ENCODE peak calls at places on chromosomes 5 and 9, in eight cellular contexts. Y is transverse colon, S is GM12878, D is heart left ventricle, N is GM23338, L is Panc1, F is neuronal stem cell, Q is IMR-90. C is an unnamed sample.

GRCh38 chr5:109484597-109484996 is 74.8 kb upstream of the PJA2 start:
- DNase-seq in Q (no peak), N (no peak), D (no peak), S (no peak), L (no peak), F (no peak), Y (no peak), C (no peak)

GRCh38 chr9:87594218-87594617 is 96.6 kb downstream of the DAPK1 start:
- DNase-seq in F (no peak), D (no peak), L (no peak), N (no peak), S (no peak), Y (no peak), Q (peak; percentile 80), C (no peak)

GRCh38 chr9:122261469-122261881 is 3.2 kb downstream of the RBM18 start:
- DNase-seq in Y (peak; percentile 64), S (no peak), L (no peak), N (no peak), D (peak; percentile 88), F (no peak), Q (peak; percentile 67), C (no peak)

GRCh38 chr5:154190652-154191304 is at the start of gene GALNT10:
- DNase-seq in S (no peak), Y (peak; percentile 70), L (no peak), Q (peak; percentile 66), D (peak; percentile 77), N (peak; percentile 73), F (peak; percentile 54), C (peak; percentile 59)

GRCh38 chr5:55421074-55421529 is 113.3 kb downstream of the MTREX start:
- DNase-seq in D (no peak), N (no peak), F (no peak), S (peak; percentile 15), L (no peak), Y (no peak), Q (peak; percentile 63), C (no peak)

GRCh38 chr5:77210091-77211012 is at the start of gene PDE8B:
- DNase-seq in F (no peak), Q (no peak), Y (no peak), L (no peak), N (peak; percentile 51), S (no peak), D (no peak), C (peak; percentile 45)

GRCh38 chr9:27645166-27645840 is 72.0 kb upstream of the C9orf72 start:
- DNase-seq in N (no peak), F (no peak), Y (no peak), D (no peak), S (no peak), L (no peak), Q (no peak), C (no peak)

GRCh38 chr5:39470021-39470420 is 45.2 kb upstream of the DAB2 start:
- DNase-seq in Q (no peak), F (no peak), Y (no peak), S (no peak), L (no peak), D (no peak), N (no peak), C (no peak)

GRCh38 chr5:20023686-20024085 is 35.7 kb upstream of the CDH18 start:
- DNase-seq in L (no peak), S (no peak), D (no peak), N (no peak), Y (no peak), Q (no peak), F (no peak), C (no peak)

GRCh38 chr9:133369419-133369818 is 6.4 kb downstream of the SURF4 start:
- DNase-seq in D (no peak), Y (no peak), S (no peak), N (no peak), Q (no peak), F (no peak), L (no peak), C (no peak)

GRCh38 chr5:109168151-109168550 is 241.6 kb downstream of the PJA2 start:
- DNase-seq in L (no peak), F (no peak), Y (no peak), S (no peak), Q (no peak), N (no peak), D (no peak), C (no peak)

GRCh38 chr5:134267366-134268018 is 41.6 kb upstream of the PPP2CA start:
- DNase-seq in L (no peak), Y (no peak), S (no peak), Q (peak; percentile 60), F (no peak), D (no peak), N (no peak), C (no peak)

GRCh38 chr5:2656186-2656585 is 95.3 kb downstream of the IRX2 start:
- DNase-seq in F (no peak), Y (no peak), D (peak; percentile 50), S (no peak), N (no peak), L (no peak), Q (peak; percentile 2), C (no peak)

GRCh38 chr5:141637693-141638419 is 1.1 kb downstream of the RELL2 start:
- DNase-seq in Y (peak; percentile 66), Q (peak; percentile 37), L (no peak), N (peak; percentile 97), D (peak; percentile 73), S (no peak), F (peak; percentile 72), C (peak; percentile 53)

GRCh38 chr9:12838546-12838945 is 63.7 kb downstream of the LURAP1L start:
- DNase-seq in D (no peak), F (no peak), Q (peak; percentile 46), S (no peak), Y (no peak), L (no peak), N (no peak), C (no peak)

GRCh38 chr9:89137548-89138462 is 40.8 kb downstream of the SHC3 start:
- DNase-seq in L (no peak), S (no peak), Y (peak; percentile 36), Q (peak; percentile 95), D (peak; percentile 61), F (no peak), N (no peak), C (peak; percentile 27)

GRCh38 chr5:17431272-17432050 is 66.6 kb upstream of the TAF11L2 start:
- DNase-seq in D (no peak), F (no peak), N (no peak), Q (no peak), Y (no peak), L (no peak), S (no peak), C (no peak)

GRCh38 chr9:88072831-88073365 is 65.4 kb downstream of the SPATA31C2 start:
- DNase-seq in Y (no peak), L (no peak), S (no peak), Q (no peak), F (no peak), N (no peak), D (no peak), C (no peak)

GRCh38 chr9:27600254-27600653 is 27.0 kb upstream of the C9orf72 start:
- DNase-seq in D (no peak), L (no peak), Q (no peak), Y (no peak), S (no peak), N (no peak), F (no peak), C (no peak)

GRCh38 chr5:42157215-42157614 is 232.1 kb downstream of the FBXO4 start:
- DNase-seq in D (no peak), F (no peak), L (no peak), Y (no peak), S (no peak), N (no peak), Q (no peak), C (no peak)

GRCh38 chr5:142095035-142095434 is 13.5 kb upstream of the NDFIP1 start:
- DNase-seq in L (no peak), S (no peak), D (peak; percentile 31), N (no peak), F (no peak), Y (no peak), Q (no peak), C (no peak)

GRCh38 chr5:10725636-10726035 is 35.4 kb downstream of the DAP start:
- DNase-seq in L (no peak), N (no peak), F (no peak), S (no peak), D (no peak), Q (no peak), Y (no peak), C (no peak)
- H3K27ac ChIP-seq in L (peak overlapping the region; percentile 85), N (no peak overlapping the region), F (no peak overlapping the region), S (no peak overlapping the region), D (no peak overlapping the region), Q (peak overlapping the region; percentile 22), Y (peak overlapping the region; percentile 44), C (peak overlapping the region; percentile 92)

GRCh38 chr9:110919609-110920008 is 118.7 kb downstream of the LPAR1 start:
- DNase-seq in L (no peak), F (no peak), Y (no peak), Q (peak; percentile 90), S (no peak), D (no peak), N (no peak), C (no peak)
- H3K4me1 ChIP-seq in L (no peaks in the 10 kb centered on the region), F (no peaks in the 10 kb centered on the region), Y (peaks cover 7% of the 10 kb centered on the region), Q (peaks cover 33% of the 10 kb centered on the region), S (no peaks in the 10 kb centered on the region), D (no peaks in the 10 kb centered on the region), N (no peaks in the 10 kb centered on the region), C (no peaks in the 10 kb centered on the region)

GRCh38 chr5:157649091-157649490 is 3.1 kb downstream of the SOX30 start:
- DNase-seq in D (no peak), Y (no peak), N (no peak), Q (no peak), F (no peak), L (no peak), S (no peak), C (no peak)

GRCh38 chr5:157651011-157651611 is 1.1 kb downstream of the SOX30 start:
- DNase-seq in F (no peak), S (no peak), D (no peak), N (no peak), Q (no peak), L (no peak), Y (no peak), C (no peak)

GRCh38 chr5:157651623-157652376 is 438 bp downstream of the SOX30 start:
- DNase-seq in L (no peak), N (peak; percentile 91), D (peak; percentile 76), S (peak; percentile 21), Y (peak; percentile 86), Q (no peak), F (peak; percentile 17), C (peak; percentile 75)

GRCh38 chr5:157652377-157652692 is at the start of gene SOX30:
- DNase-seq in N (no peak), Y (no peak), S (no peak), D (no peak), F (no peak), Q (no peak), L (no peak), C (no peak)

GRCh38 chr5:157648275-157648990 is 3.8 kb downstream of the SOX30 start:
- DNase-seq in F (no peak), Q (peak; percentile 4), D (no peak), N (no peak), L (no peak), S (no peak), Y (no peak), C (no peak)
- H3K27ac ChIP-seq in F (no peak overlapping the region), Q (no peak overlapping the region), D (no peak overlapping the region), N (no peak overlapping the region), L (no peak overlapping the region), S (no peak overlapping the region), Y (no peak overlapping the region), C (no peak overlapping the region)

DNA sequence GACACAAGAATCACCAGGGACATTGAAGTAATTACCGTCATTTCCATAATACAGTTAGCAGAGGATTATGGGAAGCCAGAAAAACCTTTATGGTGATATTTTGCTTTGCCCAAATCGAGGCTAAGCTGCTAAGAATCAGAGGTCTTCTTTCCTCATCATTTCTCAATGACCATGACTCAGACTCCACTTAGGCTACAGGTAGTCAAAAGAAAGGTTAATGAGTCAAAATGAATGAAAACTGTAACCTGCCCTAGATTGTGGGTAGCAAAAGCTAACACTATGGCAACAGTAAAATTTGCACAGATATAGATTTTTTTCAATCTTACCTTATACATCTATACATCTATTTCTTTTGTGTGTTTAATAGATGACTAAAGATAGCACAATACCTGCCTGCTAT is 185.8 kb downstream of the CARTPT start:
- DNase-seq in Y (no peak), D (no peak), L (no peak), N (no peak), Q (no peak), S (no peak), F (no peak), C (no peak)
- H3K4me1 ChIP-seq in Y (no peaks in the 10 kb centered on the region), D (peaks cover 18% of the 10 kb centered on the region), L (no peaks in the 10 kb centered on the region), N (no peaks in the 10 kb centered on the region), Q (peaks cover 14% of the 10 kb centered on the region), S (peaks cover 8% of the 10 kb centered on the region), F (peaks cover 4% of the 10 kb centered on the region), C (peaks cover 18% of the 10 kb centered on the region)